ENCODE peak calls at places on chromosomes 12 and 14, in seven cellular contexts. M, C, D, Y, I, L and N are unnamed samples.

GRCh38 chr12:124279846-124280360 is 15.0 kb upstream of the RFLNA start:
- DNase-seq in M (no peak), C (no peak), D (no peak), Y (no peak), I (no peak), L (no peak), N (no peak)

GRCh38 chr14:104143521-104144452 is 5.4 kb downstream of the KIF26A start:
- DNase-seq in M (no peak), C (no peak), D (peak), Y (peak), I (no peak), L (no peak), N (no peak)

GRCh38 chr12:128820723-128821432 is 2.9 kb downstream of the SLC15A4 start:
- DNase-seq in M (peak), C (no peak), D (no peak), Y (no peak), I (no peak), L (no peak), N (no peak)

GRCh38 chr14:101927859-101928258 is 36.5 kb upstream of the DYNC1H1 start:
- DNase-seq in M (no peak), C (no peak), D (no peak), Y (peak), I (peak), L (peak), N (peak)

GRCh38 chr14:50342211-50343080 is 30.3 kb downstream of the DMAC2L start:
- DNase-seq in M (peak), C (peak), D (peak), Y (no peak), I (peak), L (peak), N (peak)

GRCh38 chr12:94180558-94181296 is 32.4 kb downstream of the PLXNC1 start:
- DNase-seq in M (no peak), C (no peak), D (no peak), Y (no peak), I (no peak), L (no peak), N (no peak)

GRCh38 chr14:60981626-60982455 is 796 bp downstream of the SLC38A6 start:
- DNase-seq in M (no peak), C (peak), D (no peak), Y (no peak), I (no peak), L (peak), N (peak)

GRCh38 chr12:126353604-126354003 is 1288.4 kb downstream of the AACS start:
- DNase-seq in M (no peak), C (no peak), D (no peak), Y (no peak), I (no peak), L (peak), N (peak)

GRCh38 chr14:62886461-62886860 is 158.8 kb downstream of the KCNH5 start:
- DNase-seq in M (no peak), C (no peak), D (no peak), Y (no peak), I (no peak), L (no peak), N (no peak)

GRCh38 chr14:90693413-90693812 is 122.8 kb downstream of the TTC7B start:
- DNase-seq in M (no peak), C (no peak), D (no peak), Y (no peak), I (no peak), L (no peak), N (no peak)

GRCh38 chr14:60865378-60866127 is 115.3 kb downstream of the TRMT5 start:
- DNase-seq in M (no peak), C (no peak), D (no peak), Y (no peak), I (no peak), L (no peak), N (no peak)

GRCh38 chr12:47717443-47718193 is 7.7 kb downstream of the ENDOU start:
- DNase-seq in M (peak), C (peak), D (peak), Y (peak), I (peak), L (peak), N (peak)

GRCh38 chr14:101193845-101194355 is 290.4 kb upstream of the RTL1 start:
- DNase-seq in M (no peak), C (no peak), D (no peak), Y (peak), I (peak), L (no peak), N (no peak)

GRCh38 chr12:29032431-29032830 is 116.6 kb upstream of the FAR2 start:
- DNase-seq in M (no peak), C (no peak), D (no peak), Y (no peak), I (no peak), L (peak), N (no peak)

GRCh38 chr14:44961730-44962572 is at the start of the genes KLHL28 and TOGARAM1:
- DNase-seq in M (peak), C (peak), D (peak), Y (peak), I (peak), L (peak), N (peak)

GRCh38 chr14:91357272-91357671 is 60.3 kb downstream of the CCDC88C start:
- DNase-seq in M (no peak), C (no peak), D (no peak), Y (no peak), I (no peak), L (no peak), N (no peak)

GRCh38 chr12:114344264-114344663 is 61.7 kb downstream of the TBX5 start:
- DNase-seq in M (no peak), C (no peak), D (no peak), Y (no peak), I (no peak), L (no peak), N (no peak)

GRCh38 chr12:45730842-45731336 is 1.4 kb downstream of the ARID2 start:
- DNase-seq in M (no peak), C (no peak), D (no peak), Y (no peak), I (no peak), L (peak), N (no peak)

GRCh38 chr12:108174641-108175040 is 45.6 kb downstream of the WSCD2 start:
- DNase-seq in M (no peak), C (no peak), D (no peak), Y (no peak), I (no peak), L (no peak), N (no peak)

GRCh38 chr12:120474092-120474960 is 4.8 kb upstream of the SRSF9 start:
- DNase-seq in M (no peak), C (no peak), D (peak), Y (no peak), I (peak), L (peak), N (peak)

GRCh38 chr12:10305411-10305810 is 2.3 kb upstream of the KLRD1 start:
- DNase-seq in M (no peak), C (no peak), D (no peak), Y (no peak), I (no peak), L (no peak), N (no peak)

GRCh38 chr12:2145433-2145832 is 92.6 kb downstream of the CACNA1C start:
- DNase-seq in M (no peak), C (no peak), D (no peak), Y (no peak), I (no peak), L (no peak), N (no peak)

GRCh38 chr14:94539181-94539580 is 22.1 kb upstream of the SERPINA4 start:
- DNase-seq in M (no peak), C (no peak), D (peak), Y (no peak), I (no peak), L (no peak), N (no peak)

GRCh38 chr12:120342156-120342555 is 14.6 kb upstream of the PLA2G1B start:
- DNase-seq in M (no peak), C (no peak), D (no peak), Y (no peak), I (no peak), L (no peak), N (no peak)

GRCh38 chr12:46915861-46916260 is 90.1 kb upstream of the SLC38A4 start:
- DNase-seq in M (no peak), C (no peak), D (no peak), Y (no peak), I (no peak), L (peak), N (no peak)

GRCh38 chr14:92938235-92938875 is 15.4 kb downstream of the CHGA start:
- DNase-seq in M (no peak), C (no peak), D (no peak), Y (no peak), I (no peak), L (no peak), N (no peak)

GRCh38 chr14:22887260-22887989 is 4.4 kb downstream of the REM2 start:
- DNase-seq in M (peak), C (peak), D (peak), Y (no peak), I (peak), L (peak), N (peak)

GRCh38 chr12:70305794-70306193 is 60.3 kb upstream of the KCNMB4 start:
- DNase-seq in M (no peak), C (no peak), D (no peak), Y (no peak), I (no peak), L (no peak), N (no peak)

GRCh38 chr12:123167329-123167728 is 16.4 kb upstream of the PITPNM2 start:
- DNase-seq in M (no peak), C (no peak), D (no peak), Y (no peak), I (no peak), L (no peak), N (no peak)

GRCh38 chr12:50066402-50066801 is 9.0 kb downstream of the ASIC1 start:
- DNase-seq in M (no peak), C (peak), D (peak), Y (no peak), I (no peak), L (peak), N (peak)

GRCh38 chr12:39044754-39045153 is 139.4 kb upstream of the CPNE8 start:
- DNase-seq in M (no peak), C (no peak), D (no peak), Y (no peak), I (no peak), L (no peak), N (no peak)

GRCh38 chr12:124774054-124774461 is 89.6 kb downstream of the SCARB1 start:
- DNase-seq in M (peak), C (no peak), D (no peak), Y (no peak), I (no peak), L (peak), N (no peak)

GRCh38 chr14:100025111-100025510 is 40.1 kb upstream of the EVL start:
- DNase-seq in M (peak), C (peak), D (peak), Y (peak), I (no peak), L (peak), N (peak)

GRCh38 chr12:66861157-66861750 is 182.4 kb upstream of the GRIP1 start:
- DNase-seq in M (peak), C (peak), D (peak), Y (peak), I (peak), L (peak), N (peak)

GRCh38 chr12:32615441-32615840 is 63.7 kb upstream of the DNM1L start:
- DNase-seq in M (no peak), C (no peak), D (no peak), Y (no peak), I (no peak), L (no peak), N (no peak)

GRCh38 chr14:51674294-51675002 is 22.7 kb downstream of the FRMD6 start:
- DNase-seq in M (no peak), C (no peak), D (no peak), Y (no peak), I (no peak), L (peak), N (peak)

GRCh38 chr12:68221497-68221896 is 4.1 kb downstream of the IL26 start:
- DNase-seq in M (no peak), C (no peak), D (no peak), Y (no peak), I (no peak), L (no peak), N (no peak)

GRCh38 chr12:68222336-68222735 is 3.3 kb downstream of the IL26 start:
- DNase-seq in M (no peak), C (no peak), D (no peak), Y (no peak), I (no peak), L (peak), N (no peak)

GRCh38 chr12:68225576-68226476 is at the start of gene IL26:
- DNase-seq in M (no peak), C (no peak), D (no peak), Y (no peak), I (no peak), L (no peak), N (no peak)

GRCh38 chr12:68224613-68225285 is 861 bp downstream of the IL26 start:
- DNase-seq in M (no peak), C (no peak), D (no peak), Y (no peak), I (no peak), L (peak), N (peak)

GRCh38 chr12:68223067-68223747 is 2.4 kb downstream of the IL26 start:
- DNase-seq in M (peak), C (peak), D (peak), Y (peak), I (peak), L (peak), N (peak)
- TF ChIP-seq CTCF in M (peak), C (peak), D (peak), Y (peak), I (peak), L (peak), N (peak)

GRCh38 chr14:96039633-96040311 is 610 bp downstream of the C14orf132 start:
- DNase-seq in M (no peak), C (peak), D (peak), Y (peak), I (peak), L (peak), N (peak)
- TF ChIP-seq CTCF in M (peak), C (peak), D (peak), Y (peak), I (no peak), L (no peak), N (peak)

DNA sequence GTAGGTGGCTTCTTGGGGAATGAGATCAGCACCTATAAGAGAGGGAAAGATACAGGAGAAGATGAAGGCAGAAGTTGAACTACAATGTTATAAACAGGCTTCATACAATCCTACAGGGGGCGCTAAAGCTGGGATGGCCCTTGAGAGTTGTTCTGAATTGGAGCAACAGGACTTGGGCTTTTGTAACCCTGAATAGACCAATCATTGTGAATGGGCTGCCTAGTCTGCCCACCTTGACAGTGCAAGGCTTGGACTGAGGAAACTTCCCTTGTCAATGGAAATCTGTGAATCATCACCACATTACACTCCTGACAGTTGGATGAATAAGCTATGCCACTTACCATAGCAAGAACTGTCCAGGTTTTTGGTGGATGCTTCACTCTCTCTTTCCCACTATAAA is 306.1 kb downstream of the KCNC2 start:
- DNase-seq in M (no peak), C (peak), D (peak), Y (no peak), I (no peak), L (peak), N (no peak)
- TF ChIP-seq CTCF in M (no peak), C (peak), D (peak), Y (no peak), I (no peak), L (peak), N (peak)

GRCh38 chr14:88437659-88438058 is 52.2 kb downstream of the SPATA7 start:
- DNase-seq in M (no peak), C (peak), D (no peak), Y (no peak), I (no peak), L (peak), N (no peak)

DNA sequence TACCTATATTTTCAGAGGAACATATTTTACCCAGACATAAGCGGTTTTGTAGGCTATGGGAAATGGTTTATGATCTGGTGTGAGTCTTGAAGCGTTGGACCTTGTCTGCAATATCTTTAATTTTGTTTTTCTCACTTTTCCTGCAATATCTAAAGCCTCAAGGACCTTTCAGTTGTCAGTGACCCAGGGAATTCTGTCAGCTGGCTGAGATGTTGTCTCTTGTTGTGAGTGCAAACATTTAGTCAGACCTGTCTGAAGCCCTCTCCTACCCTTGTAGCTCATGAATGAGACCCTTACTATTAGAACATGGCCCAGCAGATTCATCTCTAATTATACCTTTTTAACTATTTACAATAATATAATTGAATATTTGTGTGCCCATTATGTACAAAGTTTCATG is 53.6 kb downstream of the SPATA7 start:
- DNase-seq in M (no peak), C (no peak), D (no peak), Y (no peak), I (no peak), L (no peak), N (no peak)
- TF ChIP-seq CTCF in M (no peak), C (no peak), D (no peak), Y (no peak), I (no peak), L (no peak), N (no peak)

GRCh38 chr12:12736759-12737676 is 19.9 kb downstream of the CDKN1B start:
- DNase-seq in M (no peak), C (peak), D (no peak), Y (no peak), I (peak), L (peak), N (peak)
- TF ChIP-seq CTCF in M (peak), C (peak), D (peak), Y (peak), I (peak), L (peak), N (peak)

DNA sequence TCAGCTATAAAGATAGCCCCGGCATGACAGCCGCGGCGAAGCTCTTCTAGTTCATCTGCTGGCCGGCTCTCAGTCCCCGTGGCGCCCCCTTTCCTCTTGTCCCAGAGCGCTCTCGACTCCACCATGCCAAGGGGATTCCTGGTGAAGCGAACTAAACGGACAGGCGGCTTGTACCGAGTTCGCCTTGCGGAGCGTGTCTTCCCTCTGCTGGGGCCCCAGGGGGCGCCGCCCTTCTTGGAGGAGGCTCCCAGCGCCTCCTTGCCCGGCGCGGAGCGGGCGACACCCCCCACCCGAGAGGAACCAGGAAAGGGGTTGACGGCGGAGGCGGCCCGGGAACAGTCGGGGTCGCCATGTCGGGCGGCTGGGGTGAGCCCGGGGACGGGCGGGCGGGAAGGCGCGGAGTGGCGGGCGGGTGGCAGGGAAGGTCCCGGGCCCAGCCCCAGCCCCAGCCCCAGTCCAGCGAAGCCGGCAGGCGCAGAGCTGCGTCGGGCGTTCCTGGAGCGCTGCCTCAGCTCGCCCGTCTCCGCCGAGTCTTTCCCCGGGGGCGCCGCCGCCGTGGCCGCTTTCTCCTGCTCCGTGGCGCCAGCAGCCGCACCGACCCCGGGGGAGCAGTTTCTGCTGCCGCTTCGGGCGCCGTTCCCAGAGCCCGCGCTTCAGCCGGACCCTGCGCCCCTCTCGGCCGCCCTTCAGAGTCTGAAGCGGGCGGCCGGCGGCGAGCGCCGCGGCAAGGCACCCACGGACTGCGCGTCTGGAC is at the start of gene INSM2:
- DNase-seq in M (peak), C (peak), D (no peak), Y (peak), I (no peak), L (no peak), N (no peak)
- TF ChIP-seq CTCF in M (peak), C (peak), D (peak), Y (no peak), I (no peak), L (no peak), N (peak)

GRCh38 chr12:121796855-121797751 is 3.6 kb upstream of the RHOF start:
- DNase-seq in M (no peak), C (peak), D (peak), Y (peak), I (peak), L (peak), N (peak)
- TF ChIP-seq CTCF in M (no peak), C (peak), D (peak), Y (peak), I (peak), L (peak), N (peak)